ENCODE peak calls at places on chromosome 9, in ten cellular contexts. J is right atrium auricular region, M is BE2C, H is cardiac muscle cell, E is endodermal cell, C is HFFc6, P is prostate gland, B is AG04450, K is mammary epithelial cell, G is Peyer's patch. O is an unnamed sample.
A peak's percentile ranks its signal among the peaks of the same experiment; 100 is the strongest.

GRCh38 chr9:136095495-136096058 is 488 bp upstream of the NACC2 start:
- DNase-seq in C (no peak), B (no peak), G (peak; percentile 75), K (peak; percentile 30), E (peak; percentile 71), M (no peak), J (no peak), H (peak; percentile 49), P (no peak), O (peak; percentile 25)

GRCh38 chr9:78064075-78064474 is 32.5 kb upstream of the GNAQ start:
- DNase-seq in H (peak; percentile 19), J (no peak), G (no peak), P (no peak), E (no peak), B (no peak), C (no peak), M (no peak), K (no peak), O (no peak)

GRCh38 chr9:76688471-76689238 is 75.6 kb upstream of the PCA3 start:
- DNase-seq in B (no peak), H (peak; percentile 41), P (no peak), E (no peak), C (no peak), G (no peak), M (no peak), J (no peak), K (no peak), O (no peak)

GRCh38 chr9:76759726-76760125 is 4.5 kb upstream of the PCA3 start:
- DNase-seq in C (no peak), K (no peak), P (no peak), G (peak; percentile 57), B (no peak), E (no peak), H (no peak), M (no peak), J (no peak), O (no peak)

GRCh38 chr9:6412572-6413364 is at the start of gene UHRF2:
- DNase-seq in H (peak; percentile 98), M (peak; percentile 98), P (peak; percentile 98), K (peak; percentile 98), J (peak; percentile 99), E (peak; percentile 100), G (peak; percentile 97), C (peak; percentile 95), B (peak; percentile 94), O (peak; percentile 97)

GRCh38 chr9:97900103-97900737 is 22.1 kb downstream of the TRMO start:
- DNase-seq in P (no peak), H (peak; percentile 74), J (no peak), M (no peak), B (peak; percentile 15), C (peak; percentile 72), K (no peak), G (no peak), E (no peak), O (peak; percentile 9)

GRCh38 chr9:92718086-92719001 is 46.3 kb downstream of the BICD2 start:
- DNase-seq in B (no peak), M (no peak), G (no peak), P (no peak), H (no peak), K (no peak), C (no peak), E (peak; percentile 38), J (peak; percentile 54), O (no peak)

GRCh38 chr9:138073808-138074207 is 196.2 kb downstream of the CACNA1B start:
- DNase-seq in E (peak; percentile 30), M (no peak), K (no peak), G (peak; percentile 16), J (no peak), P (no peak), H (no peak), C (no peak), B (no peak), O (no peak)

GRCh38 chr9:98781588-98782383 is 14.6 kb downstream of the ANKS6 start:
- DNase-seq in K (peak; percentile 92), M (no peak), J (peak; percentile 49), P (no peak), C (no peak), H (no peak), B (no peak), E (no peak), G (peak; percentile 85), O (peak; percentile 78)

GRCh38 chr9:7592321-7593319 is 207.0 kb downstream of the DMAC1 start:
- DNase-seq in G (no peak), J (no peak), M (no peak), H (no peak), K (no peak), C (no peak), P (no peak), E (peak; percentile 51), B (no peak), O (no peak)

GRCh38 chr9:136140966-136141365 is 22.3 kb upstream of the TMEM250 start:
- DNase-seq in B (no peak), E (no peak), M (no peak), H (peak; percentile 70), J (no peak), G (no peak), C (no peak), K (no peak), P (no peak), O (no peak)

GRCh38 chr9:378263-378662 is 163.6 kb downstream of the DOCK8 start:
- DNase-seq in E (no peak), C (no peak), H (no peak), P (no peak), K (no peak), M (no peak), J (no peak), G (no peak), B (no peak), O (no peak)

GRCh38 chr9:130561056-130561455 is 18.3 kb upstream of the FUBP3 start:
- DNase-seq in G (no peak), P (peak; percentile 30), M (no peak), C (no peak), E (no peak), B (no peak), J (no peak), K (peak; percentile 86), H (no peak), O (no peak)

GRCh38 chr9:112176410-112177010 is 1.4 kb upstream of the SUSD1 start:
- DNase-seq in J (no peak), P (no peak), M (no peak), B (no peak), K (no peak), E (no peak), H (no peak), G (no peak), C (no peak), O (no peak)

GRCh38 chr9:81604306-81605153 is 84.8 kb downstream of the TLE1 start:
- DNase-seq in E (no peak), G (no peak), M (no peak), K (no peak), P (no peak), C (no peak), B (no peak), J (no peak), H (no peak), O (no peak)

GRCh38 chr9:86945868-86946711 is 1.2 kb downstream of the GAS1 start:
- DNase-seq in E (peak; percentile 84), M (peak; percentile 83), P (peak; percentile 68), K (peak; percentile 73), B (no peak), J (no peak), H (peak; percentile 80), G (peak; percentile 74), C (peak; percentile 72), O (peak; percentile 30)

GRCh38 chr9:93663877-93664548 is 87.6 kb downstream of the PHF2 start:
- DNase-seq in B (no peak), P (no peak), M (peak; percentile 7), J (no peak), K (no peak), E (no peak), G (peak; percentile 34), H (no peak), C (no peak), O (no peak)

GRCh38 chr9:99154356-99154755 is 49.4 kb downstream of the TGFBR1 start:
- DNase-seq in H (no peak), G (no peak), P (no peak), K (no peak), B (no peak), C (no peak), E (no peak), J (no peak), M (no peak), O (no peak)

GRCh38 chr9:116274293-116274692 is 120.7 kb downstream of the PAPPA start:
- DNase-seq in H (peak; percentile 74), J (no peak), C (peak; percentile 12), G (no peak), P (no peak), M (no peak), B (no peak), E (no peak), K (no peak), O (no peak)

GRCh38 chr9:109520475-109521132 is 22.5 kb upstream of the PTPN3 start:
- DNase-seq in B (peak; percentile 29), K (peak; percentile 81), J (peak; percentile 85), M (peak; percentile 59), E (peak; percentile 92), G (peak; percentile 54), H (peak; percentile 83), C (peak; percentile 57), P (peak; percentile 75), O (peak; percentile 87)
- TF ChIP-seq CTCF in B (peak; percentile 95), K (peak; percentile 93), J (peak; percentile 92), M (peak; percentile 96), E (peak; percentile 94), G (peak; percentile 95), H (peak; percentile 89), C (peak; percentile 90), P (peak; percentile 51), O (peak; percentile 83)

GRCh38 chr9:114434878-114435311 is 47.1 kb upstream of the AKNA start:
- DNase-seq in B (no peak), K (peak; percentile 41), P (peak; percentile 39), E (peak; percentile 79), J (no peak), H (peak; percentile 58), G (peak; percentile 19), M (no peak), C (no peak), O (peak; percentile 49)
- TF ChIP-seq CTCF in B (peak; percentile 75), K (peak; percentile 84), P (no peak), E (peak; percentile 82), J (peak; percentile 60), H (peak; percentile 77), G (peak; percentile 42), M (peak; percentile 77), C (peak; percentile 77), O (peak; percentile 67)

DNA sequence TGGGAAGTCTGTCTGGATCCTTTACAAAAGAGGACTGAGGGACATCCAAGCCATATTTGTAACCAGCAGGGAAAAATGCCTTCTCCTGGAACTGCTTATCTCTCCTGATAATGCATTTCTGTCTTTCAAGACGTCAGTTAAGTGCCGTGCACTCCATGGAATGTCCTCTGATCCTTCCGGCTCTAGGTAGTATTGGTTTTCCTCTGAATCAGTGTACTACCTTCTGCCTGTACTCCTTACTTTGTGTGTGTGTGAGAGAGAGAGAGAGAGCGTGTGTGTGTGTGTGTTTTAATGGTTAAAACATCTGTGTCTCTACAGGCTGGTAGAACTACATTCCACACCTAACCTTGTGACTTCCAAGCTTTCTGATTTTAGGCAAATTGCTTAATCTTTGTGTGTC is 89.9 kb downstream of the PIP5K1B start:
- DNase-seq in K (no peak), G (no peak), B (no peak), J (no peak), H (no peak), C (no peak), M (no peak), E (no peak), P (no peak), O (no peak)
- TF ChIP-seq CTCF in K (no peak), G (no peak), B (no peak), J (no peak), H (no peak), C (no peak), M (no peak), E (no peak), P (no peak), O (no peak)

GRCh38 chr9:96540106-96540505 is 79.5 kb downstream of the CDC14B start:
- DNase-seq in J (no peak), G (no peak), K (no peak), B (no peak), C (no peak), H (no peak), M (no peak), E (no peak), P (no peak), O (no peak)
- TF ChIP-seq CTCF in J (no peak), G (no peak), K (no peak), B (no peak), C (no peak), H (no peak), M (no peak), E (no peak), P (no peak), O (no peak)